ENCODE peak calls at places on chromosomes 2 and 18, in four cellular contexts. Y is A549; W is stimulated activated CD4-positive, alpha-beta T cell treated with anti-CD3 and anti-CD28 coated beads, TNF-alpha, amount 100 ng/mL, for 4 hours; X is NAMALWA. C is an unnamed sample.

GRCh38 chr2:240644171-240644651 is 18.9 kb downstream of the GPR35 start:
- DNase-seq in X (no peak), Y (no peak), W (no peak), C (peak)

GRCh38 chr2:4745596-4745995 is 946.6 kb upstream of the SOX11 start:
- DNase-seq in X (no peak), W (no peak), Y (no peak), C (no peak)

GRCh38 chr2:195590199-195590865 is 66.7 kb upstream of the SLC39A10 start:
- DNase-seq in W (no peak), Y (no peak), X (no peak), C (no peak)

GRCh38 chr2:102114851-102115497 is 27.6 kb upstream of the IL1R1 start:
- DNase-seq in W (no peak), Y (no peak), X (no peak), C (peak)

GRCh38 chr18:6575908-6576307 is 153.6 kb upstream of the ARHGAP28 start:
- DNase-seq in W (no peak), Y (no peak), X (no peak), C (no peak)

GRCh38 chr2:128447538-128447885 is 128.8 kb upstream of the HS6ST1 start:
- DNase-seq in X (no peak), Y (no peak), W (no peak), C (peak)

GRCh38 chr18:11339121-11339520 is 189.8 kb upstream of the PIEZO2 start:
- DNase-seq in X (no peak), Y (no peak), W (no peak), C (no peak)

GRCh38 chr2:162197095-162197825 is 45.2 kb upstream of the GCG start:
- DNase-seq in X (no peak), W (no peak), Y (no peak), C (no peak)

GRCh38 chr2:236637691-236638569 is 68.3 kb downstream of the ACKR3 start:
- DNase-seq in W (no peak), Y (no peak), X (no peak), C (peak)

GRCh38 chr2:101771226-101771906 is 73.9 kb downstream of the MAP4K4 start:
- DNase-seq in Y (no peak), W (no peak), X (no peak), C (no peak)

GRCh38 chr2:34229998-34230397 is 630.9 kb upstream of the FAM98A start:
- DNase-seq in W (no peak), Y (no peak), X (no peak), C (no peak)

GRCh38 chr2:139790807-139791206 is 1010.6 kb upstream of the NXPH2 start:
- DNase-seq in W (no peak), X (peak), Y (peak), C (no peak)

GRCh38 chr2:238228700-238229099 is 11.1 kb downstream of the HES6 start:
- DNase-seq in Y (no peak), W (no peak), X (no peak), C (no peak)